ENCODE peak calls at places on chromosomes 12 and 14, in five cellular contexts. X is pancreas, O is heart right ventricle, Y is DND-41, E is lung. G is an unnamed sample. For H3K4me1, the result is how much of the 10 kb centered on the place peaks cover.

GRCh38 chr14:76772300-76773187 is 11.3 kb downstream of the VASH1 start:
- DNase-seq in X (peak), O (peak), Y (no peak), E (peak), G (peak)

GRCh38 chr12:116015525-116015924 is 262.0 kb downstream of the MED13L start:
- DNase-seq in X (no peak), O (no peak), Y (no peak), E (no peak), G (no peak)

GRCh38 chr14:64602826-64603225 is 53.1 kb downstream of the PPP1R36 start:
- DNase-seq in X (no peak), O (no peak), Y (no peak), E (no peak), G (no peak)

GRCh38 chr14:104290756-104291122 is 152.4 kb downstream of the KIF26A start:
- DNase-seq in X (no peak), O (no peak), Y (no peak), E (no peak), G (no peak)

GRCh38 chr14:52355016-52355430 is 40.9 kb downstream of the PTGER2 start:
- DNase-seq in X (no peak), O (no peak), Y (peak), E (no peak), G (no peak)

GRCh38 chr12:108066583-108067234 is 62.4 kb upstream of the WSCD2 start:
- DNase-seq in X (no peak), O (no peak), Y (no peak), E (no peak), G (no peak)

GRCh38 chr12:63103489-63104131 is 47.4 kb downstream of the AVPR1A start:
- DNase-seq in X (no peak), O (no peak), Y (peak), E (no peak), G (no peak)

GRCh38 chr12:78340406-78340805 is 509.7 kb downstream of the NAV3 start:
- DNase-seq in X (no peak), O (no peak), Y (no peak), E (no peak), G (no peak)

GRCh38 chr14:92459479-92460421 is 53.8 kb upstream of the RIN3 start:
- DNase-seq in X (no peak), O (peak), Y (no peak), E (no peak), G (no peak)

GRCh38 chr14:96559571-96559970 is 57.4 kb downstream of the PAPOLA start:
- DNase-seq in X (no peak), O (no peak), Y (no peak), E (no peak), G (no peak)

GRCh38 chr12:65432606-65433005 is 154.1 kb downstream of the MSRB3 start:
- DNase-seq in X (no peak), O (no peak), Y (no peak), E (no peak), G (no peak)

GRCh38 chr14:73358187-73358586 is 100.2 kb downstream of the NUMB start:
- DNase-seq in X (no peak), O (no peak), Y (no peak), E (no peak), G (no peak)

GRCh38 chr12:93079271-93079670 is 150.2 kb upstream of the EEA1 start:
- DNase-seq in X (no peak), O (no peak), Y (no peak), E (no peak), G (no peak)

GRCh38 chr12:47238665-47239064 is 158.9 kb upstream of the AMIGO2 start:
- DNase-seq in X (no peak), O (no peak), Y (no peak), E (no peak), G (no peak)

GRCh38 chr14:76919811-76920571 is 93.8 kb downstream of the LRRC74A start:
- DNase-seq in X (peak), O (peak), Y (peak), E (no peak), G (no peak)

GRCh38 chr12:131205534-131205933 is 251.8 kb downstream of the ADGRD1 start:
- DNase-seq in X (no peak), O (no peak), Y (no peak), E (no peak), G (peak)

GRCh38 chr14:58072288-58073071 is 79.5 kb downstream of the ARMH4 start:
- DNase-seq in X (peak), O (no peak), Y (peak), E (peak), G (no peak)

GRCh38 chr14:102096569-102097188 is 9.8 kb upstream of the HSP90AA1 start:
- DNase-seq in X (peak), O (peak), Y (peak), E (peak), G (peak)

GRCh38 chr12:106091421-106091820 is 47.3 kb downstream of the NUAK1 start:
- DNase-seq in X (no peak), O (no peak), Y (no peak), E (no peak), G (no peak)

GRCh38 chr14:69318241-69318640 is 58.3 kb downstream of the GALNT16 start:
- DNase-seq in X (peak), O (no peak), Y (no peak), E (no peak), G (peak)

GRCh38 chr12:20631711-20632110 is 63.4 kb upstream of the SLCO1C1 start:
- DNase-seq in X (no peak), O (no peak), Y (no peak), E (no peak), G (no peak)

GRCh38 chr14:36028218-36028617 is 148.3 kb downstream of the PTCSC3 start:
- DNase-seq in X (no peak), O (no peak), Y (peak), E (no peak), G (no peak)

GRCh38 chr12:23008613-23009012 is 383.6 kb downstream of the ETNK1 start:
- DNase-seq in X (no peak), O (no peak), Y (no peak), E (no peak), G (no peak)

GRCh38 chr14:74671789-74672188 is 41.1 kb downstream of the AREL1 start:
- DNase-seq in X (no peak), O (no peak), Y (no peak), E (no peak), G (no peak)

GRCh38 chr14:59422069-59422881 is 42.9 kb downstream of the GPR135 start:
- DNase-seq in X (no peak), O (no peak), Y (no peak), E (no peak), G (no peak)

GRCh38 chr12:116339800-116340371 is 62.4 kb upstream of the MED13L start:
- DNase-seq in X (no peak), O (no peak), Y (no peak), E (no peak), G (no peak)

GRCh38 chr14:72270341-72270740 is 338.1 kb downstream of the RGS6 start:
- DNase-seq in X (no peak), O (no peak), Y (no peak), E (no peak), G (no peak)

GRCh38 chr14:50573862-50574261 is 13.9 kb downstream of the ATL1 start:
- DNase-seq in X (no peak), O (no peak), Y (no peak), E (no peak), G (no peak)

GRCh38 chr12:26345471-26346003 is 150.2 kb downstream of the SSPN start:
- DNase-seq in X (no peak), O (no peak), Y (no peak), E (no peak), G (no peak)

GRCh38 chr12:74537707-74538385 is at the start of gene ATXN7L3B:
- DNase-seq in X (peak), O (peak), Y (peak), E (peak), G (peak)

GRCh38 chr12:27843714-27844245 is 63.7 kb upstream of the MANSC4 start:
- DNase-seq in X (peak), O (no peak), Y (no peak), E (no peak), G (no peak)

GRCh38 chr14:101733211-101733610 is 28.3 kb upstream of the PPP2R5C start:
- DNase-seq in X (no peak), O (no peak), Y (no peak), E (no peak), G (no peak)

GRCh38 chr14:51310453-51311074 is 70.5 kb downstream of the TMX1 start:
- DNase-seq in X (no peak), O (no peak), Y (no peak), E (no peak), G (no peak)

GRCh38 chr14:97620071-97620470 is 822.9 kb downstream of the VRK1 start:
- DNase-seq in X (no peak), O (no peak), Y (peak), E (no peak), G (no peak)

DNA sequence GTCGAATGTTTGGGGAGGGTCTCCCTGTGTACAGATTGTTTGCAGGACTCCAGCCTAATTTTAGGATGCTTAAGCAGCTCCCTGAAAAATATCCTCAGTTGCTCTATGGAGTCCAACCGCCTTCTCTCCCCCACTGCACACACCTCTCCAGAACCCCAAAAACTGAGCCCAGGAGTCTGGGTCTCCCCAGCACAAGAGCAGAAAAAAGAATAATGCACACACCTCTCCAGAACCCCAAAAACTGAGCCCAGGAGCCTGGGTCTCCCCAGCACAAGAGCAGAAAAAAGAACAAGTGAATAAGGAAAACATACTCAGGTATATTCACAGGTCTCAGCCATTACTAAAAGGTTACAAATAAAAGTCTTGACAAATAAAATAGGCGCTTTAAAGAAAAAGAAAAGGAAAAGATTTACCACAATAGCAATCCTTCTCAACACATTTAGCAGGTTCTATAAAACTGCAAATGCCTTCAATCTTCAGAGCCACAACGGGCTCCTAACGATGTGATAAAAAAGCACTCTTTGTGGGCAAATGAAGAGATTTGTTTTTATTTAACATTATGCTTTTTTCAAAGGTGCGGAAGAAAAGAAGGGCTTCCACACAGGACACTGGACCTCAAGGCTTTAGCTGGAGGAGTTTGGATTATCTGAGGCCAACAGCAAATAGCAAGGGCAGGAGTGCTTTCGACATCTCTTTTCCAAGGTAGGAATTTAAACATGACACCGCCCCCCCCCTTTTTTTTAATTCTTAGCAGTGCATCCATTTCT is 8.2 kb downstream of the BCL11B start:
- DNase-seq in X (no peak), O (no peak), Y (no peak), E (no peak), G (no peak)
- H3K4me1 ChIP-seq in X (under half), O (under half), Y (half or more), E (under half), G (under half)

DNA sequence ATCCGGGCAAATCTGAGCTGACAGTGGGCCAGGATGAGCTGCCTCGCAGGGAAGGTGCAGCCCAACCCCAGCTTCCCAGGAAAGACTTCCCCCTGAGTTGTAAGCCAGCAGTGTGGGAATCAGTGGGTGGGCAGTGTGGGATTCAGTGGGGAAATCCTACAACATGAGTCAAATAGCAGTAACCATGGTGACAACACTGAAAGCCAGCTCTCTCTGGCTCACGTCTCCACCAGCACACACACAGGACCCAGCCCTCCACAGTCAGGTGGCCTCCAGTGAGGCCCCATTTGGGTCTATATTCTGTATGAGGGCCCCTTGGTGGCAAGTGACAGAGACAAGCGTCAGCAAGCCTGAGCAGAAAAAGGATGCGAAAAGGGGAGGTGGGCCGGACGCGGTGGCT is 6.0 kb upstream of the LGALS3 start:
- DNase-seq in X (no peak), O (no peak), Y (no peak), E (no peak), G (no peak)
- H3K4me1 ChIP-seq in X (under half), O (under half), Y (under half), E (under half), G (half or more)

DNA sequence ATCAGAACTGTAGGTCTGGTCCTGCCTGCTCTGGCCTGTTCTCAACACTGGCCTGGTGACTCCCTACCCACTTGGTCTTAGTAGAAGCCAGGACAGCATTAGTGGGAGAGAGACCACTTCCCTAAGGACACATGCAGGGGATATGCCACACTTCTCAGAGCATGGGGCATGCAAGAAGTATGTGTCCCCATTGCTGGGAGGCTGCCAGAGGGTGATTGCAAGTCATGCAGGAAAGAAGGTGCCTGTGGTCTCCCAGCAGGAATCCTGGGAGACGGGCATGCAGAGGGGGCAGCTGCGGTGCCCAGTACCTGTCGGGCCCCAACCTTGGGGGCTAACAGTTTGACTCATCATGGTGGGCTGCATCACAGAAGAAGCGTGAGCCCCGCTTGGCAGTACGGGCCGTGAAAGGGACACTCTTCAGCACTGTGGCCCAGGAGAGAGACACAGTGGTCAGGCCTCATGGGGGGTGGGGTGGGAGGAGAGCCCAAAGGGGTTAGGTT is 23.0 kb downstream of the PRPF40B start:
- DNase-seq in X (no peak), O (no peak), Y (no peak), E (no peak), G (peak)
- H3K4me1 ChIP-seq in X (under half), O (under half), Y (under half), E (under half), G (under half)

GRCh38 chr12:1840981-1841425 is 20.6 kb downstream of the LRTM2 start:
- DNase-seq in X (no peak), O (no peak), Y (no peak), E (no peak), G (peak)
- H3K4me1 ChIP-seq in X (under half), O (under half), Y (under half), E (under half), G (under half)

DNA sequence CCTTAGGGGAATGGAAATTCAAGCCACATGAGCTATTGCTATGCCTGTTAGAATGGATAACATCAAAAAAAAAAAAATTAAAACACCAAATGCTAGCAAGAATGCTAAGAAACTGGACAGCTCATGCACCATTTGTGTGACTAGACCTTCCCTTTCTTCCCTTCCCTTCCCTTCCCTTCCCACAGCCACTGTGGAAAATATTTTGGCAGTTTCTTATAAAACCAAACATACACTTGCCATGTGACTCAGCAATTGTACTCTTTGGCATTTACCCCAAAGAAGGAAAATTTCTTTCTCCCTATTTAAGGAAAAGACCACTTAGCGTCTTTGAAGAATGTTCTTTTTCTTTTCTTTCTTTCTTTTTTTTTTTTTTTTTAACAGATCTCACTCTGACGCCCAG is 49.1 kb upstream of the FKBP4 start:
- DNase-seq in X (no peak), O (no peak), Y (no peak), E (no peak), G (no peak)
- H3K4me1 ChIP-seq in X (under half), O (under half), Y (under half), E (under half), G (under half)

GRCh38 chr12:124387510-124387855 is 92.6 kb downstream of the RFLNA start:
- DNase-seq in X (peak), O (peak), Y (no peak), E (peak), G (no peak)

GRCh38 chr12:124389537-124390441 is 94.9 kb downstream of the RFLNA start:
- DNase-seq in X (peak), O (no peak), Y (no peak), E (no peak), G (no peak)

GRCh38 chr12:124390442-124391116 is 95.7 kb downstream of the RFLNA start:
- DNase-seq in X (no peak), O (no peak), Y (no peak), E (peak), G (peak)

GRCh38 chr12:124388038-124388676 is 93.3 kb downstream of the RFLNA start:
- DNase-seq in X (no peak), O (no peak), Y (no peak), E (no peak), G (no peak)

DNA sequence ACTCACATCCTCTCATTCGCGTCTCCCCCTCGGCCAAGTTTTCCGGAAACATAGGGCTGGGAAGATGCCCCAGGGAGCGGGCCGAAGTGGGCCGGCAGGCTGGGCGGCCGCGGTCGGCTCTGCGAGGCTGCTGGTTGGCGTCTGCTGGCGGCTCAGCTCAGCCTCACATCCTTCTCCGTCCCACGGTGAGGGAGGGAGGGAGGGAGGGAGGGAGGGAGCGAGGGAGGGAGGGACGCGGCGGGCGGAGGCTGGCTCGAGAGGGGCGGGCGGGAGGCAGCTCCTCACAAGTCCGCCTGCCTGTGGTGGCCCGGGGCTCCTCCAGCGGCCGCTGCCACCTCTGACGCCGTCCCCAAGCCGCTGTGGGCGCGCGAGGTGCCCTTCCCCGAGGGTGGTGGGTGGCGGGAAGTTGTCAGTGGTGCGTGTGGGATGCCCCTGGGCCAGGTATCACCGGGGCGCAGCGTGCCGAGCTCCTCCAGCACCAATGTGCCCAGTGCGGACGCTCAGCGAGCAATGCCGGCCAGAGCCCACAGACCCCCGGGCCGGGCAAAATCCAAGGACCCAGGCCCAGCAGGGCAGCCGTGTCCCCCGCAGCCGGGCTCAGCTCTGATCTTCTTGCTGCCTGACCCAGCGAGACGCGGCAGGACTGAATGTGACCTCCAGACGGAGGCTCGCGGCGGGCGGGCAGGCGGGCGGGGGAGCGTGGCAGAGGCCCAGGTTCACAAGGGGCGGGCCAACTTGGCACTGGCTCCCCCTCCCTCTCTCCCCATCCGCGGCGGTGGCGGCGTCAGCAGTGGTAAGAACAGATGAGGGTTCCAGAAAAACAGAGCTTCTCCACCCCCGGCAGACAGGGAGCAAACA is 94.0 kb downstream of the RFLNA start:
- DNase-seq in X (peak), O (peak), Y (no peak), E (peak), G (peak)
- H3K4me1 ChIP-seq in X (under half), O (half or more), Y (under half), E (under half), G (half or more)

GRCh38 chr12:56724660-56724988 is 475 bp downstream of the NACA start:
- DNase-seq in X (no peak), O (no peak), Y (no peak), E (no peak), G (no peak)

GRCh38 chr12:56722832-56723231 is 2.3 kb downstream of the NACA start:
- DNase-seq in X (no peak), O (no peak), Y (no peak), E (no peak), G (no peak)

GRCh38 chr12:56723889-56724659 is 1.0 kb downstream of the NACA start:
- DNase-seq in X (peak), O (no peak), Y (peak), E (peak), G (no peak)

GRCh38 chr12:56721721-56722120 is 3.4 kb downstream of the NACA start:
- DNase-seq in X (no peak), O (no peak), Y (no peak), E (no peak), G (no peak)

GRCh38 chr12:56723352-56723751 is 1.7 kb downstream of the NACA start:
- DNase-seq in X (no peak), O (no peak), Y (no peak), E (no peak), G (no peak)
- H3K4me1 ChIP-seq in X (under half), O (under half), Y (half or more), E (under half), G (half or more)

GRCh38 chr14:61662437-61663311 is 32.6 kb upstream of the HIF1A start:
- DNase-seq in X (peak), O (no peak), Y (peak), E (peak), G (no peak)
- H3K4me1 ChIP-seq in X (under half), O (under half), Y (under half), E (under half), G (half or more)

G was measured in spleen.